ENCODE peak calls at places on chromosomes 16 and 17, in eight cellular contexts. One of them, this sample, is unnamed.

GRCh38 chr17:81222906-81223757 is at the start of gene CEP131:
- DNase-seq in ovary: peak
- DNase-seq in lower leg skin: peak
- DNase-seq in aorta: peak
- DNase-seq in PC-9: peak
- DNase-seq in CD8-positive, alpha-beta memory T cell: peak
- DNase-seq in OCI-LY7: peak
- DNase-seq in heart left ventricle: peak
- DNase-seq in this sample: peak

GRCh38 chr17:3961564-3962047 is 2.6 kb downstream of the ATP2A3 start:
- DNase-seq in ovary: no peak
- DNase-seq in lower leg skin: no peak
- DNase-seq in aorta: no peak
- DNase-seq in PC-9: no peak
- DNase-seq in CD8-positive, alpha-beta memory T cell: peak
- DNase-seq in OCI-LY7: peak
- DNase-seq in heart left ventricle: no peak
- DNase-seq in this sample: no peak

GRCh38 chr17:10226930-10227695 is 28.7 kb upstream of the GAS7 start:
- DNase-seq in ovary: peak
- DNase-seq in lower leg skin: peak
- DNase-seq in aorta: peak
- DNase-seq in PC-9: peak
- DNase-seq in CD8-positive, alpha-beta memory T cell: peak
- DNase-seq in OCI-LY7: peak
- DNase-seq in heart left ventricle: peak
- DNase-seq in this sample: peak

GRCh38 chr16:69176033-69176780 is 10.8 kb upstream of the SNTB2 start:
- DNase-seq in ovary: no peak
- DNase-seq in lower leg skin: no peak
- DNase-seq in aorta: no peak
- DNase-seq in PC-9: no peak
- DNase-seq in CD8-positive, alpha-beta memory T cell: no peak
- DNase-seq in OCI-LY7: no peak
- DNase-seq in heart left ventricle: no peak
- DNase-seq in this sample: no peak

GRCh38 chr17:31413871-31414589 is 22.6 kb downstream of the RAB11FIP4 start:
- DNase-seq in ovary: no peak
- DNase-seq in lower leg skin: no peak
- DNase-seq in aorta: peak
- DNase-seq in PC-9: no peak
- DNase-seq in CD8-positive, alpha-beta memory T cell: no peak
- DNase-seq in OCI-LY7: no peak
- DNase-seq in heart left ventricle: peak
- DNase-seq in this sample: no peak

GRCh38 chr16:14095883-14096551 is 24.9 kb downstream of the MRTFB start:
- DNase-seq in ovary: no peak
- DNase-seq in lower leg skin: no peak
- DNase-seq in aorta: no peak
- DNase-seq in PC-9: peak
- DNase-seq in CD8-positive, alpha-beta memory T cell: no peak
- DNase-seq in OCI-LY7: no peak
- DNase-seq in heart left ventricle: no peak
- DNase-seq in this sample: no peak

GRCh38 chr16:82181456-82182185 is 11.6 kb upstream of the MPHOSPH6 start:
- DNase-seq in ovary: no peak
- DNase-seq in lower leg skin: no peak
- DNase-seq in aorta: no peak
- DNase-seq in PC-9: no peak
- DNase-seq in CD8-positive, alpha-beta memory T cell: no peak
- DNase-seq in OCI-LY7: no peak
- DNase-seq in heart left ventricle: no peak
- DNase-seq in this sample: peak

GRCh38 chr16:66660422-66661209 is 35.9 kb downstream of the CMTM4 start:
- DNase-seq in ovary: peak
- DNase-seq in lower leg skin: peak
- DNase-seq in aorta: peak
- DNase-seq in PC-9: peak
- DNase-seq in CD8-positive, alpha-beta memory T cell: no peak
- DNase-seq in OCI-LY7: no peak
- DNase-seq in heart left ventricle: peak
- DNase-seq in this sample: peak

GRCh38 chr17:56795510-56795909 is 38.2 kb downstream of the C17orf67 start:
- DNase-seq in ovary: no peak
- DNase-seq in lower leg skin: no peak
- DNase-seq in aorta: no peak
- DNase-seq in PC-9: no peak
- DNase-seq in CD8-positive, alpha-beta memory T cell: no peak
- DNase-seq in OCI-LY7: no peak
- DNase-seq in heart left ventricle: no peak
- DNase-seq in this sample: no peak

GRCh38 chr16:67186550-67186950 is 2.8 kb upstream of the MATCAP1 start:
- DNase-seq in ovary: no peak
- DNase-seq in lower leg skin: no peak
- DNase-seq in aorta: no peak
- DNase-seq in PC-9: peak
- DNase-seq in CD8-positive, alpha-beta memory T cell: no peak
- DNase-seq in OCI-LY7: no peak
- DNase-seq in heart left ventricle: no peak
- DNase-seq in this sample: no peak

GRCh38 chr17:27245230-27245696 is 48.7 kb upstream of the WSB1 start:
- DNase-seq in ovary: peak
- DNase-seq in lower leg skin: peak
- DNase-seq in aorta: peak
- DNase-seq in PC-9: peak
- DNase-seq in CD8-positive, alpha-beta memory T cell: peak
- DNase-seq in OCI-LY7: peak
- DNase-seq in heart left ventricle: peak
- DNase-seq in this sample: peak
- H3K4me3 ChIP-seq in ovary: peak
- H3K4me3 ChIP-seq in lower leg skin: no peak
- H3K4me3 ChIP-seq in aorta: no peak
- H3K4me3 ChIP-seq in PC-9: peak
- H3K4me3 ChIP-seq in CD8-positive, alpha-beta memory T cell: no peak
- H3K4me3 ChIP-seq in OCI-LY7: no peak
- H3K4me3 ChIP-seq in heart left ventricle: no peak
- H3K4me3 ChIP-seq in this sample: no peak

GRCh38 chr16:71626018-71626857 is at the start of gene MARVELD3:
- DNase-seq in ovary: peak
- DNase-seq in lower leg skin: peak
- DNase-seq in aorta: no peak
- DNase-seq in PC-9: peak
- DNase-seq in CD8-positive, alpha-beta memory T cell: peak
- DNase-seq in OCI-LY7: no peak
- DNase-seq in heart left ventricle: no peak
- DNase-seq in this sample: no peak
- H3K4me3 ChIP-seq in ovary: peak
- H3K4me3 ChIP-seq in lower leg skin: peak
- H3K4me3 ChIP-seq in aorta: no peak
- H3K4me3 ChIP-seq in PC-9: peak
- H3K4me3 ChIP-seq in CD8-positive, alpha-beta memory T cell: no peak
- H3K4me3 ChIP-seq in OCI-LY7: no peak
- H3K4me3 ChIP-seq in heart left ventricle: peak
- H3K4me3 ChIP-seq in this sample: no peak

GRCh38 chr17:62605588-62605987 is 21.9 kb upstream of the MRC2 start:
- DNase-seq in ovary: no peak
- DNase-seq in lower leg skin: no peak
- DNase-seq in aorta: no peak
- DNase-seq in PC-9: no peak
- DNase-seq in CD8-positive, alpha-beta memory T cell: no peak
- DNase-seq in OCI-LY7: no peak
- DNase-seq in heart left ventricle: no peak
- DNase-seq in this sample: no peak
- H3K4me3 ChIP-seq in ovary: no peak
- H3K4me3 ChIP-seq in lower leg skin: no peak
- H3K4me3 ChIP-seq in aorta: no peak
- H3K4me3 ChIP-seq in PC-9: no peak
- H3K4me3 ChIP-seq in CD8-positive, alpha-beta memory T cell: no peak
- H3K4me3 ChIP-seq in OCI-LY7: no peak
- H3K4me3 ChIP-seq in heart left ventricle: no peak
- H3K4me3 ChIP-seq in this sample: no peak

DNA sequence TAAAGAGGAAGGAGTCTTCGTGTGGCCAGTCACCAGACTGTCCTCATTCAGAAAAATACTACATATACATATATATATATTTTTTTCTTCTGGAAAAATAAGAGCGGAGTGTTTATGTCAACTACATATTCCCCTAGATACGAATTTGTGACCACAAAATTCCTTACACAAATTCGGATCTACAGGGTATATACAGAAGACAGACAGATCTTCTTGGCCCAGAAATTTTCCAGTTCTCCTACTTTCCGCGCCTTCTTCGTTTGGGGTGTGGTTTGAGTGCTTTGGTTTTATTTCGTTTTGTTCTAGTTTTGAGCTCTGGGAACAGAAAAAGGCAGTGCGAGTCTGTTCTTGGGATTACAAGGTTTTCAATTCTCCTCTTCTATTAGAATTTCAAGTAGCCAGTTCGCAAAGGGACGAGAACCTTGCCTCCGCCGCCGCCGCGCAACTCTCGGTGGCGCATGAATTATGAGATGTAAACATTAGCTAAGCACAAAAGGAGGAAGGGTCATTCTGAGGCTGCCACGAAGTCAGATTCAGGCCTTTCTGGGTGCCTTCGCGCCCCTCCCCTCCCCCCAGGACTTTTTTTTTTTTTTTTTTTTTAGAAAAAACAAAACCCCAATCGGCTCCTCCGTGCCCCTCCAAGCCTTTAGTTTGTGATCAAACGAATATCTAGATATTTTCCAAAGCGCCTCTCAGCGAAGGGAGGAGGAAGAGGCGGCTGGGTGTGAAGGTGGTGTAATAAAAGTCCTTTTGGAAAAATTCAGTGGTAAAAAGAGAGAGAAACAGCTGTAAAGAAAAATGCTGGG is 1.8 kb upstream of the HOXB4 start:
- DNase-seq in ovary: no peak
- DNase-seq in lower leg skin: no peak
- DNase-seq in aorta: no peak
- DNase-seq in PC-9: no peak
- DNase-seq in CD8-positive, alpha-beta memory T cell: no peak
- DNase-seq in OCI-LY7: no peak
- DNase-seq in heart left ventricle: no peak
- DNase-seq in this sample: no peak
- H3K4me3 ChIP-seq in ovary: no peak
- H3K4me3 ChIP-seq in lower leg skin: no peak
- H3K4me3 ChIP-seq in aorta: no peak
- H3K4me3 ChIP-seq in PC-9: no peak
- H3K4me3 ChIP-seq in CD8-positive, alpha-beta memory T cell: no peak
- H3K4me3 ChIP-seq in OCI-LY7: no peak
- H3K4me3 ChIP-seq in heart left ventricle: no peak
- H3K4me3 ChIP-seq in this sample: no peak

GRCh38 chr16:56882077-56882476 is 17.1 kb downstream of the SLC12A3 start:
- DNase-seq in ovary: no peak
- DNase-seq in lower leg skin: no peak
- DNase-seq in aorta: no peak
- DNase-seq in PC-9: no peak
- DNase-seq in CD8-positive, alpha-beta memory T cell: no peak
- DNase-seq in OCI-LY7: no peak
- DNase-seq in heart left ventricle: no peak
- DNase-seq in this sample: no peak
- H3K4me3 ChIP-seq in ovary: no peak
- H3K4me3 ChIP-seq in lower leg skin: no peak
- H3K4me3 ChIP-seq in aorta: no peak
- H3K4me3 ChIP-seq in PC-9: no peak
- H3K4me3 ChIP-seq in CD8-positive, alpha-beta memory T cell: no peak
- H3K4me3 ChIP-seq in OCI-LY7: no peak
- H3K4me3 ChIP-seq in heart left ventricle: no peak
- H3K4me3 ChIP-seq in this sample: no peak

GRCh38 chr16:89200850-89201466 is 621 bp upstream of the SLC22A31 start:
- DNase-seq in ovary: no peak
- DNase-seq in lower leg skin: no peak
- DNase-seq in aorta: no peak
- DNase-seq in PC-9: no peak
- DNase-seq in CD8-positive, alpha-beta memory T cell: no peak
- DNase-seq in OCI-LY7: no peak
- DNase-seq in heart left ventricle: peak
- DNase-seq in this sample: no peak

GRCh38 chr16:89200124-89200849 is at the start of gene SLC22A31:
- DNase-seq in ovary: no peak
- DNase-seq in lower leg skin: no peak
- DNase-seq in aorta: peak
- DNase-seq in PC-9: no peak
- DNase-seq in CD8-positive, alpha-beta memory T cell: no peak
- DNase-seq in OCI-LY7: no peak
- DNase-seq in heart left ventricle: peak
- DNase-seq in this sample: no peak

GRCh38 chr16:89199241-89200123 is 855 bp downstream of the SLC22A31 start:
- DNase-seq in ovary: no peak
- DNase-seq in lower leg skin: no peak
- DNase-seq in aorta: peak
- DNase-seq in PC-9: no peak
- DNase-seq in CD8-positive, alpha-beta memory T cell: no peak
- DNase-seq in OCI-LY7: no peak
- DNase-seq in heart left ventricle: peak
- DNase-seq in this sample: no peak

GRCh38 chr16:89201467-89202377 is 1.4 kb upstream of the SLC22A31 start:
- DNase-seq in ovary: peak
- DNase-seq in lower leg skin: peak
- DNase-seq in aorta: peak
- DNase-seq in PC-9: peak
- DNase-seq in CD8-positive, alpha-beta memory T cell: peak
- DNase-seq in OCI-LY7: peak
- DNase-seq in heart left ventricle: peak
- DNase-seq in this sample: peak

GRCh38 chr16:89202422-89203215 is 2.3 kb upstream of the SLC22A31 start:
- DNase-seq in ovary: no peak
- DNase-seq in lower leg skin: no peak
- DNase-seq in aorta: no peak
- DNase-seq in PC-9: no peak
- DNase-seq in CD8-positive, alpha-beta memory T cell: no peak
- DNase-seq in OCI-LY7: no peak
- DNase-seq in heart left ventricle: peak
- DNase-seq in this sample: no peak
- H3K4me3 ChIP-seq in ovary: peak
- H3K4me3 ChIP-seq in lower leg skin: no peak
- H3K4me3 ChIP-seq in aorta: no peak
- H3K4me3 ChIP-seq in PC-9: peak
- H3K4me3 ChIP-seq in CD8-positive, alpha-beta memory T cell: no peak
- H3K4me3 ChIP-seq in OCI-LY7: no peak
- H3K4me3 ChIP-seq in heart left ventricle: no peak
- H3K4me3 ChIP-seq in this sample: no peak

DNA sequence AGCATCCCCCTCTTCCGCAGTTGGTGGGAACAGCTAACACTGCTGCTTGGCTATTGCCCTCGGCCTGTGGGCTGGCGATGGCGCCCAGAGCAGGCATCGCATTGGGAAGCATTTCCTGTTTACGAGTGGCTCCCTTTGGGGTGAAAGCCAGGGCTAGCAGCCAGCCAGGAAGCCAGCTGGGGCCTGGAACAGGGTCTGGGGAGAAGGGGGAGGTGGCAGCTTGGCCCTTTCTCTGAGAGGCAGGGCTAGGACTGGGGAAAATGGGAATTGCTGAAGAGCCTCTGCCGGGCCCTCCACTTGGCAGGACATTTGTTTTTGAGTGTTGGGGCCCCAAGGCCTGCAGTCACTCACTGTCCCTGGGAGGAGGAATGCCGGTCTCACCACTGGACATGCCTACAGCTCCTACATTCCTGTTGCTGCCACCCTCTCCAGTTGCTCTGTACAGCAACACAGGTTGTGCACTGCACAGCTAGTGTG is 2.5 kb upstream of the MTSS2 start:
- DNase-seq in ovary: peak
- DNase-seq in lower leg skin: no peak
- DNase-seq in aorta: peak
- DNase-seq in PC-9: no peak
- DNase-seq in CD8-positive, alpha-beta memory T cell: no peak
- DNase-seq in OCI-LY7: no peak
- DNase-seq in heart left ventricle: peak
- DNase-seq in this sample: peak
- H3K4me3 ChIP-seq in ovary: no peak
- H3K4me3 ChIP-seq in lower leg skin: no peak
- H3K4me3 ChIP-seq in aorta: no peak
- H3K4me3 ChIP-seq in PC-9: no peak
- H3K4me3 ChIP-seq in CD8-positive, alpha-beta memory T cell: no peak
- H3K4me3 ChIP-seq in OCI-LY7: no peak
- H3K4me3 ChIP-seq in heart left ventricle: no peak
- H3K4me3 ChIP-seq in this sample: no peak